ENCODE peak calls at places on chromosomes 5 and 9, in four cellular contexts. S is H1, G is SK-N-SH, D is GM12891. K is an unnamed sample.

GRCh38 chr9:124259273-124260078 is 1.7 kb downstream of the NEK6 start:
- DNase-seq in D (no peak), S (no peak), G (no peak), K (no peak)

GRCh38 chr5:74919487-74919886 is 53.3 kb upstream of the FAM169A start:
- DNase-seq in G (peak), D (no peak), S (no peak), K (no peak)

GRCh38 chr9:36966371-36967097 is 67.5 kb downstream of the PAX5 start:
- DNase-seq in G (no peak), S (no peak), D (no peak), K (no peak)

GRCh38 chr9:128823903-128824406 is 5.6 kb downstream of the SPOUT1 start:
- DNase-seq in S (no peak), G (no peak), D (no peak), K (no peak)

GRCh38 chr9:99162759-99163364 is 57.9 kb downstream of the TGFBR1 start:
- DNase-seq in D (no peak), S (no peak), G (peak), K (no peak)

GRCh38 chr5:1295650-1296037 is 776 bp upstream of the TERT start:
- DNase-seq in G (no peak), D (no peak), S (no peak), K (no peak)

GRCh38 chr5:170552486-170553122 is 48.8 kb downstream of the KCNIP1 start:
- DNase-seq in D (no peak), S (peak), G (no peak), K (no peak)

GRCh38 chr5:9861664-9862256 is 231.6 kb upstream of the TAS2R1 start:
- DNase-seq in D (no peak), S (no peak), G (peak), K (no peak)

GRCh38 chr5:180137401-180138213 is 66.0 kb upstream of the RNF130 start:
- DNase-seq in S (no peak), G (no peak), D (no peak), K (no peak)

GRCh38 chr9:88651682-88652633 is 117.0 kb downstream of the NXNL2 start:
- DNase-seq in D (no peak), G (no peak), S (no peak), K (no peak)

GRCh38 chr9:109010676-109011655 is 2.3 kb downstream of the CTNNAL1 start:
- DNase-seq in D (no peak), S (no peak), G (no peak), K (no peak)

GRCh38 chr5:144102979-144103378 is 67.5 kb downstream of the YIPF5 start:
- DNase-seq in D (no peak), S (no peak), G (no peak), K (no peak)

GRCh38 chr5:154818459-154819116 is 31.8 kb downstream of the FAXDC2 start:
- DNase-seq in G (no peak), D (no peak), S (no peak), K (no peak)

GRCh38 chr5:158435161-158435616 is 576.2 kb upstream of the CLINT1 start:
- DNase-seq in S (no peak), D (no peak), G (no peak), K (peak)

GRCh38 chr5:118981783-118982182 is 6.6 kb downstream of the DTWD2 start:
- DNase-seq in G (no peak), S (no peak), D (no peak), K (no peak)

GRCh38 chr5:159123700-159124099 is 24.0 kb upstream of the EBF1 start:
- DNase-seq in G (no peak), D (no peak), S (no peak), K (no peak)

GRCh38 chr9:125119643-125120286 is 23.6 kb downstream of the SCAI start:
- DNase-seq in G (peak), S (no peak), D (no peak), K (no peak)

GRCh38 chr5:158832736-158833135 is 267.0 kb downstream of the EBF1 start:
- DNase-seq in D (no peak), S (no peak), G (no peak), K (no peak)

GRCh38 chr5:68839019-68839552 is 254.7 kb upstream of the SLC30A5 start:
- DNase-seq in G (no peak), S (no peak), D (no peak), K (no peak)

GRCh38 chr9:70571247-70571646 is 156.8 kb upstream of the KLF9 start:
- DNase-seq in G (no peak), S (no peak), D (no peak), K (no peak)

GRCh38 chr5:12237837-12238575 is 333.8 kb upstream of the CTNND2 start:
- DNase-seq in G (no peak), S (peak), D (no peak), K (no peak)

GRCh38 chr9:136151214-136151804 is 32.6 kb upstream of the TMEM250 start:
- DNase-seq in G (no peak), S (no peak), D (no peak), K (no peak)

GRCh38 chr5:125348936-125349335 is 602.5 kb upstream of the ZNF608 start:
- DNase-seq in S (no peak), D (no peak), G (no peak), K (no peak)

GRCh38 chr9:137278061-137278912 is 761 bp downstream of the TOR4A start:
- DNase-seq in D (no peak), G (peak), S (no peak), K (no peak)

GRCh38 chr5:14790220-14790619 is 81.4 kb downstream of the ANKH start:
- DNase-seq in G (no peak), S (no peak), D (no peak), K (no peak)

GRCh38 chr5:35902032-35902681 is 36.3 kb downstream of the CAPSL start:
- DNase-seq in G (no peak), S (no peak), D (no peak), K (no peak)

GRCh38 chr5:108560581-108560980 is 178.7 kb upstream of the FBXL17 start:
- DNase-seq in D (no peak), G (no peak), S (no peak), K (no peak)

GRCh38 chr9:36441966-36442365 is 41.9 kb upstream of the RNF38 start:
- DNase-seq in D (no peak), G (no peak), S (no peak), K (no peak)

GRCh38 chr9:136916330-136917184 is 28.0 kb downstream of the FBXW5 start:
- DNase-seq in D (no peak), S (no peak), G (no peak), K (no peak)

GRCh38 chr5:565782-566445 is 41.7 kb upstream of the SLC9A3 start:
- DNase-seq in G (no peak), D (no peak), S (peak), K (no peak)

GRCh38 chr5:174549254-174549653 is 175.1 kb upstream of the MSX2 start:
- DNase-seq in D (no peak), G (no peak), S (no peak), K (no peak)

GRCh38 chr9:130124471-130124870 is 47.7 kb upstream of the NCS1 start:
- DNase-seq in D (no peak), S (no peak), G (no peak), K (no peak)

GRCh38 chr9:130126721-130127429 is 45.3 kb upstream of the NCS1 start:
- DNase-seq in G (no peak), D (no peak), S (no peak), K (no peak)

GRCh38 chr9:130129425-130130061 is 42.7 kb upstream of the NCS1 start:
- DNase-seq in S (no peak), D (no peak), G (no peak), K (no peak)

GRCh38 chr9:130128251-130128650 is 44.0 kb upstream of the NCS1 start:
- DNase-seq in D (no peak), G (no peak), S (no peak), K (peak)

DNA sequence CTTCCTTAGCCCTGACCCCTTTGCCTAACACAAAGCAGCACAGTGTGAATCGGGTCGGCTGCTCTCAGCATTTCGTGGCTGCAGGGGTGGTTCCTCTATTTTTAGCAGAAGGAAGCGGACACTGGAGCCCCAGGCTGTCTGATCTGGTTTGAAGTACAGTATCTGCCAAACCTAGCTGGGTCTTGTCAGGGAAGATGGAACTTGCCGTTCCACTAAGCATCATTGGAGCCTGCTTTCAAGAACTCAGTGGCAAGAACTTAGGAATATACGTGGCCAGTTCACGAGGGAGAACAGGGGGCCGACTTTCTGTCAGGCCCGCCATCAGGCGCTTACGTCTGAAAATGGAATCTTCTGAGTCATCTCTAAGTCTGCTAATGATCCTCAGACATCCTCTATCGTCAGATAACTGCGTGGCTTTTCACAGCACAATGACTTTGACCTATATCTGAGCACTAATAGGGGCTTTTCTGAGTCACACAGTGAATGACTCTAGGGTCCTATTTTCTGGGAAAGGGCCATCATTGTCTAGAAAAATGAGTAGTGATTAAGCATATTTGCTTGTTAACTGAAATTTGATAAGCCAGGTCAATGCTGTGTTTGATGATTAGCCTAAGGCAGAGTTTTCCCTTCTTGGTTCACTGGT is 43.3 kb upstream of the NCS1 start:
- DNase-seq in G (no peak), D (peak), S (no peak), K (peak)
- TF ChIP-seq TAF1 in G (no peak), D (no peak), S (no peak), K (peak)

DNA sequence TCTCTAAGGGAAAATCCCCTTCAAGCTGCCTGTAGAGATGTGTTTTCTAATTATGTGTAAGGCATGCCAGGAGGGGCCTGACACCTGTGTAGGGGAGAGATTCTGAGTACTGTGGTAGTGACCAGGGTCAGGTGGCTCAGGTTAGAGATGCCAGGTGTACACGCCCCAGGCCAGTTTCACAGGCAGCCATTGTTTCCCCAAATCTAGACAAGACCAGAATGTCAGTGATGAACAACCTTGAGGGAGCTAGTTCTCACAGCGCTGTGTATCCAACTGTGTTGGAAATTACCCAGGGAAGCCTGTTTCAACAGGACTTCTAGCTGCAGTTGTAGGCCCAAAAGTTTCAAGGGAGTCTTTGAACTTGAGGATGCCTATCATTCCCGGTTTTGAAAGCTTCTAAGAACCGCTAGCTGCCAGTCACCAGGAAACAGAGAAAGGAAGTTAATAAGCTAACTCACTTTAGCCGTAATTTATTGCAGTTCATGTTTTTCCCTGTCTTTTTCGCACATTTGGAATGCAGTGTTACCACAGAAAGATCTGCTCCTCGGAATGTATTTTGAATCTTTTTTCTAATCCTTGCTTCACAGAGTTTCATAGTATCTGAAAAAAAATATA is 572.4 kb upstream of the RGMB start:
- DNase-seq in G (no peak), D (no peak), S (no peak), K (no peak)
- TF ChIP-seq TAF1 in G (no peak), D (no peak), S (no peak), K (no peak)

GRCh38 chr9:22256381-22256780 is 190.2 kb upstream of the DMRTA1 start:
- DNase-seq in D (no peak), S (no peak), G (no peak), K (no peak)
- TF ChIP-seq TAF1 in D (no peak), S (no peak), G (no peak), K (no peak)

DNA sequence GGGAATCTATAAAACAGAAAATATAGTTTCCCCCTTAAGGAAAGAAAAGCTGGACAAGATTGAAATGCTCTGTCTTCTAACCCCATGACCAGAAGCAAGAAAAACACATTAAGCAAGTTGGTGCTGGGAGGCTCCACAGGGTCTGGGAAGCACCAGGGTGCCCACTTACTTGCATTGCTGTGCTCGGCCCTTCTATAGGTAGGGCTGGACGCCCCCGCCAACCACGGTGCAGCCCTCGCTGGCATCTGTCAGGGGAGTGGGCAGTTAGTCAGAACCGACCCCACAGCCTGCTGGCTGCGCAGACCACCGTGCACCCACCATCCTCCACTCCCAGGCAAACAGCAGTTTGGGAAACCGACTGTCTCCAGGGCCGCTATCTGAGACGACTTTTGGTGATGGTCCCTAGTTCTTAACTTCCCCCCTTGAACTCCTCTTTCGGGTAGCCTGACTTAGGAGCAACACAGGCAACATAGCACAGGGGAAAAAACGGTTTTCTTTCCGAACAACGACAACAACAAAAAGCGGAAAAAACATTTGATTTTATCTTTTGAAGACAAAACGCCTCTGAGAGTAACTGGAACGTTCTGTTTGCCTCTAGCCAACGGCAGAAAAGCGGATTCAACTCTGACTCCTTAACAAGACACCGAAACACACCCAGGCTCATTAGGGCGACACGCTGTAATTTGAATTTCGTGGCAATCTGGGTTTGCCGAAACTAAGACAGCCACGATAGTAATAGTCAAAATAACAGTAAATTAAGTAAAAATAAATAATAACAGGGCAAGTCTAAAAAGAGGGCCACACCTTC is 3.9 kb downstream of the IRX2 start:
- DNase-seq in D (no peak), S (no peak), G (no peak), K (no peak)
- TF ChIP-seq TAF1 in D (no peak), S (no peak), G (no peak), K (no peak)

DNA sequence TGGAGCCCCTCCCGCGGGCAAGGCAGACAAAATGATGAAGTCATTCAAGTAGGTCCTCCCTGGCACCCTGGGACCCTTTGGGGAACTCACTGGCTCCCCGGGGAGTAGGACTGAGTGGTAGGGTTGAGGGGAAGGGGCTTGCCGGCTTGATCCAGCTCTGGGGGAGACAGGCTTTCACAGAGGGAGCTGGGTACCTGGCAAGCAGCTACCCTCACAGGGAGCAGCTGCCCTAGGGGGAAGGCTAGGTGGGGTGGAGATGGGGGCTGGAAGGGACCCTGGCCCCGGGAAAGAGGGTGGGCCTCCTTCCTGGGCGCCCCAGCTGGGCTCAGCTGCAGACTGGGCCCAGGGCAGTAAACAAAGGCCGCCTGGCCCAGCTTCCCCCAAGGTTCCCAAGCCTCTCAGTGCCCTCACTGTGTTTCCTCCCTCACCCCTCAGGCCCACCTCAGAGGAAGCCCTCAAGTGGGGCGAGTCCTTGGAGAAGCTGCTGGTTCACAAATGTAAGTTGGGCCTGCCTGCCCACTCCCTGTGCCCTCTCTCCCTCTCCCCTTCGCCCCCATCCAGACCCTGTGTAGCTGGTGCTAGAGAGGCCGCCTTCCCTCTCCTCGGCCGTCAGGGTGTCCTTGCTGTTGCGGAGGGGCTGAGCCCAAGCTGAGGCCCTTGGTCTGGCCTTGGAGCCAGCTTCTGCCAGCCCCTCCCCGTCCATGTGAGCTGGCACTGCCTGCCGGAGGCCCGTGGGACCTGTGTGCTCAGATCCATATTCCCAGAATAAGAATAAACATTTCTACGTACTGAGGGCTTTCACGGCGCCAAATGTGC is 131.2 kb downstream of the RGS3 start:
- DNase-seq in D (no peak), S (no peak), G (peak), K (no peak)
- TF ChIP-seq TAF1 in D (no peak), S (no peak), G (no peak), K (no peak)

K was measured in GM12878.